ENCODE peak calls at places on chromosomes 16 and 17, in six cellular contexts. O, Z, T, Q, U and D are unnamed samples.

GRCh38 chr16:75066861-75067447 is 49.6 kb downstream of the LDHD start:
- DNase-seq in O (no peak), Z (no peak), T (no peak), Q (no peak), U (no peak), D (no peak)

GRCh38 chr17:73338050-73338491 is 26.3 kb upstream of the CDC42EP4 start:
- DNase-seq in O (no peak), Z (peak), T (no peak), Q (no peak), U (no peak), D (peak)

GRCh38 chr17:16171613-16172012 is 43.7 kb downstream of the NCOR1 start:
- DNase-seq in O (no peak), Z (peak), T (no peak), Q (no peak), U (no peak), D (no peak)

GRCh38 chr16:9364721-9365693 is 273.6 kb downstream of the HAPSTR1 start:
- DNase-seq in O (no peak), Z (no peak), T (no peak), Q (no peak), U (no peak), D (no peak)

GRCh38 chr17:81057079-81057730 is 22.3 kb downstream of the BAIAP2 start:
- DNase-seq in O (peak), Z (no peak), T (no peak), Q (no peak), U (no peak), D (peak)

GRCh38 chr17:11558681-11559234 is 39.5 kb upstream of the DNAH9 start:
- DNase-seq in O (no peak), Z (no peak), T (no peak), Q (no peak), U (no peak), D (no peak)

GRCh38 chr17:18185391-18185790 is 1.8 kb downstream of the ALKBH5 start:
- DNase-seq in O (no peak), Z (peak), T (no peak), Q (no peak), U (no peak), D (peak)

GRCh38 chr17:74737299-74738050 is 419 bp downstream of the RAB37 start:
- DNase-seq in O (no peak), Z (no peak), T (no peak), Q (no peak), U (peak), D (peak)

GRCh38 chr16:3086596-3087242 is 12.4 kb downstream of the ZSCAN10 start:
- DNase-seq in O (no peak), Z (no peak), T (no peak), Q (no peak), U (no peak), D (no peak)

GRCh38 chr16:75580-76501 is 2.2 kb upstream of the MPG start:
- DNase-seq in O (no peak), Z (peak), T (no peak), Q (no peak), U (peak), D (peak)

GRCh38 chr17:850086-850827 is 68.1 kb downstream of the MRM3 start:
- DNase-seq in O (no peak), Z (no peak), T (no peak), Q (no peak), U (no peak), D (no peak)

GRCh38 chr17:78924481-78925151 is 571 bp downstream of the TIMP2 start:
- DNase-seq in O (no peak), Z (no peak), T (no peak), Q (no peak), U (peak), D (no peak)

GRCh38 chr16:15043344-15043743 is 12.5 kb downstream of the NTAN1 start:
- DNase-seq in O (peak), Z (peak), T (no peak), Q (no peak), U (no peak), D (no peak)

GRCh38 chr17:73643012-73643845 is 1.0 kb downstream of the SDK2 start:
- DNase-seq in O (peak), Z (no peak), T (no peak), Q (peak), U (peak), D (peak)

GRCh38 chr17:58630883-58631522 is 60.8 kb downstream of the TEX14 start:
- DNase-seq in O (peak), Z (no peak), T (peak), Q (peak), U (peak), D (peak)

GRCh38 chr16:11301645-11302513 is 20.7 kb upstream of the PRM1 start:
- DNase-seq in O (no peak), Z (no peak), T (no peak), Q (no peak), U (no peak), D (no peak)

GRCh38 chr17:7674934-7675333 is 12.4 kb downstream of the TP53 start:
- DNase-seq in O (no peak), Z (no peak), T (no peak), Q (no peak), U (no peak), D (no peak)

GRCh38 chr16:86740817-86741799 is 162.8 kb downstream of the FOXL1 start:
- DNase-seq in O (no peak), Z (peak), T (no peak), Q (no peak), U (peak), D (peak)

GRCh38 chr17:17792143-17792550 is 44.6 kb downstream of the SREBF1 start:
- DNase-seq in O (no peak), Z (no peak), T (no peak), Q (no peak), U (no peak), D (peak)

GRCh38 chr16:57530531-57531252 is 5.7 kb downstream of the CCDC102A start:
- DNase-seq in O (no peak), Z (no peak), T (no peak), Q (no peak), U (peak), D (no peak)

GRCh38 chr17:57530508-57530907 is 214.6 kb downstream of the CCDC182 start:
- DNase-seq in O (no peak), Z (peak), T (no peak), Q (no peak), U (no peak), D (peak)

GRCh38 chr17:54898576-54898975 is 2.1 kb upstream of the TOM1L1 start:
- DNase-seq in O (no peak), Z (no peak), T (no peak), Q (no peak), U (no peak), D (no peak)

GRCh38 chr16:89304181-89304851 is 86.8 kb downstream of the ZNF778 start:
- DNase-seq in O (no peak), Z (no peak), T (no peak), Q (no peak), U (no peak), D (no peak)

GRCh38 chr17:40340880-40341807 is 23.4 kb downstream of the GJD3 start:
- DNase-seq in O (peak), Z (peak), T (no peak), Q (peak), U (peak), D (peak)

GRCh38 chr16:85192233-85192632 is 80.0 kb upstream of the CIBAR2 start:
- DNase-seq in O (no peak), Z (no peak), T (no peak), Q (no peak), U (no peak), D (no peak)

DNA sequence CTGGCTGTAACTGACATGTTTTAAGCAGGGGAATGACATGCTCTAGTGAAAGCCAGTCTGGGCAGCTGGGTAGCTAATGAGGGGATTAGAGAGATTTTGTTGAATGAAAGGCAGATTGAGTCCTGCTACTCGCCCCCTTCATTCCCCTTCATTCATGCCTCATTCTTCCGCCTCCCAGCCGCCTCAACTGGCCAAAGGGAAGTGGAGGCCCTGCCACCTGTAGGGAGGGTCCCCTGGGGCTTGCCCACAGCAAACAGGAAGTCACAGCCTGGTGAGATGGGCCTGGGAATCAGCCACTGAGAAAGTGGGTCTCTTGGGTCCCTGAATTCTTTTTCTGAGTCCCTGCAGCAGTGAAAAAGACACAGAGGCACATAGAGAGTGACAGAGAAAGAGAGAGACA is 1.1 kb upstream of the CD19 start:
- DNase-seq in O (no peak), Z (no peak), T (no peak), Q (peak), U (no peak), D (no peak)
- H3K27ac ChIP-seq in O (no peak), Z (no peak), T (no peak), Q (peak), U (no peak), D (no peak)

DNA sequence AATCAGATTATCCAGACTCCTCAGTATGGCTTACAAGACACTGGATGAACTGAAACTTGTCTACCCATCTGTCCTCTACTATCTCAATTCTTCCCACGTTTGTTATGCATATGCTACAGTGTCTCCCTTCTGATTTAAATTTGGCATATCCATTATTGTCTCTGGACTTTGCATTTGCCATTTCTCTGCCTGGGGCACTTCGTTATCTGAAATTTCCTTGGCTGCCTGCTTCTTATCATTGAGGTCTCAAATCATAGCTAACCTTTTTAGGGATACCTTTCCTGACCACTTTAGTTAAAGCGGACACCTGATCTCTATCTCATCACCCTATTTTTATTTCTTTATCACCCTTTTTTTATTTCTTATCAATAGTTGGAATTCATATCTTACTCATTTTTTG is 853.4 kb downstream of the KCNJ2 start:
- DNase-seq in O (no peak), Z (no peak), T (no peak), Q (no peak), U (no peak), D (no peak)
- H4K91ac ChIP-seq in O (no peak), Z (no peak), T (no peak), Q (no peak), U (no peak), D (no peak)

GRCh38 chr17:38601539-38602351 is 4.0 kb downstream of the SRCIN1 start:
- DNase-seq in O (no peak), Z (no peak), T (no peak), Q (no peak), U (peak), D (no peak)
- H3K27ac ChIP-seq in O (no peak), Z (no peak), T (no peak), Q (peak), U (no peak), D (no peak)

DNA sequence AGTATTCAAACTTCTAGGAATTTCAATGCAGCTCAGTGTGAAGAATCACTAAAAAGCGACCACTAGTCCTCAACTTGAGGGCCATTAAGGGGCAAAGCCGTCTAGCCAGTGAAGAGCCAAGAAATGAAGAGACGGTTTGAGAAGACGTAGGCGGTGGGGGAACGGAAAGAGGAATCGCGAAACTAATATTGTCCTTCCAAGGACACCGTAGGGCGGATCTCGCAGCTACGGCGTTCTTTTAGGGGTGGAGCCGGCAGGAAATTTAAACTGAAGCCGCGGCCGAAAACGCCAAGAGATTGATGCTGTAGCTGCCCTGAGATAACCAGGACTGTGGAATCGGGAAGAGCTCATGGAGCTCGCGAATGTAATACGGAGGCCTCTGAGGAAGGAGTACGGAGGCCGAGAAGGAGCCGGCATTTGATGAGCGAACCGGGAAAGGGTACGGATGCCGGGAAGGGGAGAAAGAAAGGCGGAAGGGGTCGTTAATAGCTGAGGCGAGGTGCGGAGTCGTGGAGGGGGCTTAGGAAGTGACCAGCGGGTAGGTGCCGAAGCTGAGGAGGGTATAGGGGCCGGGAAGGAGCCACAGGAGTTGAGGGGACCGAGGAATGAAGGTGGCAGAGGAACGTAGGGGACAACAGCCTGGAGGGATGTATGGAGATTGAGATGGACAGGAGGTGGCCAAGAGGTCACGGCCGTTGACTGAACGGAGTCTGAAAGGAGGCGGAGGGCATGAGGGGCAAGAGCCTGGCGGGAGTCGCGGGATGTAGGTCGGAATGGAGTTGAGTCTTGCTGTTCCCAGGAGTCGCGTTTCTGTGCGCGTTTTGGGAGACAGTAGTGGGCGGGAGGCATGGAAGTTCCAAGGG is at the start of gene DBF4B:
- DNase-seq in O (peak), Z (peak), T (peak), Q (peak), U (peak), D (peak)
- H4K91ac ChIP-seq in O (peak), Z (peak), T (peak), Q (no peak), U (no peak), D (peak)

DNA sequence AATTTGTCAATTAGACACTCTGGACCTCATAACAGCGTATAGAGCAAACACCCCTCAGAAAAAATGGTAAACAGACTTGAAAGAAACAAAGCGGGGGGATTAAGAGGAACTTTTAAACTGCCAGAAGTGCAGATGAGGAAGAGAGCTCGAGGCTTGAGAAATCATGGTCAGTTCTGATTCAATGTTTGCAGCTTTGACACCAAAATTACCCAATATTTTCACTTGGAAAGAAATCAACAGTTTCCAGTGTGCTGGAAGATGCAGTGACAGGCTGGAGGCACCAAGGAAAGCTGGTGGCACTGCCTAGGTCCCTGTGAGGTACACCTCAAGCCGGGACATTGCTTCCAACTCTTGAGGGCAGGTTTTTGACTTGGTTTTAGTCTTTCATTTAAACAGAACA is 180.9 kb upstream of the TOX3 start:
- DNase-seq in O (no peak), Z (no peak), T (no peak), Q (no peak), U (no peak), D (no peak)
- H3K27ac ChIP-seq in O (no peak), Z (no peak), T (no peak), Q (no peak), U (no peak), D (no peak)

DNA sequence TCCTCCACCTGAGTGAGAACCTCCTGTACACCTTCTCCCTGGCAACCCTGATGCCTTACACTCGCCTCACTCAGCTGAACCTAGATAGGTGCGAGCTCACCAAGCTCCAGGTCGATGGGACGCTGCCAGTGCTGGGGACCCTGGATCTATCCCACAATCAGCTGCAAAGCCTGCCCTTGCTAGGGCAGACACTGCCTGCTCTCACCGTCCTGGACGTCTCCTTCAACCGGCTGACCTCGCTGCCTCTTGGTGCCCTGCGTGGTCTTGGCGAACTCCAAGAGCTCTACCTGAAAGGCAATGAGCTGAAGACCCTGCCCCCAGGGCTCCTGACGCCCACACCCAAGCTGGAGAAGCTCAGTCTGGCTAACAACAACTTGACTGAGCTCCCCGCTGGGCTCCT is 679 bp downstream of the GP1BA start:
- DNase-seq in O (no peak), Z (no peak), T (no peak), Q (no peak), U (no peak), D (no peak)
- H4K91ac ChIP-seq in O (no peak), Z (no peak), T (no peak), Q (no peak), U (no peak), D (peak)